ENCODE peak calls at places on chromosomes 5 and 9, in ten cellular contexts. M is left lung, F is fibroblast of the aortic adventitia, X is astrocyte of the spinal cord, W is AG09319, O is PC-9, R is esophagus muscularis mucosa, D is dorsolateral prefrontal cortex, Z is A549, T is GM20000. U is an unnamed sample.

GRCh38 chr5:26942481-26942880 is 95.9 kb downstream of the CDH9 start:
- DNase-seq in T (no peak), D (no peak), F (peak), W (no peak), R (no peak), X (peak), O (no peak), Z (no peak), M (no peak), U (no peak)

GRCh38 chr5:57834829-57835554 is 352.4 kb upstream of the ACTBL2 start:
- DNase-seq in T (no peak), O (no peak), Z (no peak), M (no peak), F (peak), X (peak), W (no peak), D (no peak), R (no peak), U (no peak)

GRCh38 chr5:30581198-30581925 is 612.1 kb upstream of the CDH6 start:
- DNase-seq in R (no peak), O (no peak), F (no peak), T (no peak), Z (no peak), X (peak), M (no peak), D (no peak), W (no peak), U (no peak)

GRCh38 chr5:150277043-150277442 is 12.5 kb downstream of the CAMK2A start:
- DNase-seq in D (no peak), T (no peak), W (no peak), Z (no peak), M (no peak), F (no peak), R (no peak), X (no peak), O (no peak), U (no peak)

GRCh38 chr5:170301901-170302728 is 4.5 kb upstream of the LCP2 start:
- DNase-seq in T (no peak), D (no peak), X (no peak), M (no peak), F (no peak), O (no peak), W (no peak), R (no peak), Z (no peak), U (no peak)

GRCh38 chr5:176954050-176954449 is 52.5 kb downstream of the UIMC1 start:
- DNase-seq in F (no peak), X (no peak), O (no peak), M (no peak), R (no peak), T (no peak), Z (no peak), W (no peak), D (no peak), U (no peak)

GRCh38 chr5:127012933-127013332 is 17.4 kb downstream of the MARCHF3 start:
- DNase-seq in W (no peak), R (no peak), Z (no peak), X (peak), O (no peak), D (no peak), F (peak), T (no peak), M (no peak), U (no peak)

GRCh38 chr5:14396071-14396470 is 185.5 kb upstream of the OTULINL start:
- DNase-seq in X (no peak), T (no peak), D (no peak), F (no peak), M (no peak), R (no peak), W (no peak), Z (no peak), O (no peak), U (no peak)

GRCh38 chr9:13163287-13163686 is 116.2 kb downstream of the MPDZ start:
- DNase-seq in W (no peak), R (no peak), O (no peak), D (no peak), Z (no peak), M (no peak), F (no peak), T (no peak), X (no peak), U (no peak)

GRCh38 chr9:107086460-107086859 is 196.6 kb upstream of the RAD23B start:
- DNase-seq in F (no peak), R (no peak), T (no peak), D (no peak), W (no peak), M (no peak), Z (no peak), O (no peak), X (no peak), U (no peak)

GRCh38 chr9:107090218-107090617 is 192.9 kb upstream of the RAD23B start:
- DNase-seq in R (no peak), T (no peak), M (no peak), D (no peak), O (no peak), X (no peak), F (no peak), Z (no peak), W (no peak), U (no peak)

DNA sequence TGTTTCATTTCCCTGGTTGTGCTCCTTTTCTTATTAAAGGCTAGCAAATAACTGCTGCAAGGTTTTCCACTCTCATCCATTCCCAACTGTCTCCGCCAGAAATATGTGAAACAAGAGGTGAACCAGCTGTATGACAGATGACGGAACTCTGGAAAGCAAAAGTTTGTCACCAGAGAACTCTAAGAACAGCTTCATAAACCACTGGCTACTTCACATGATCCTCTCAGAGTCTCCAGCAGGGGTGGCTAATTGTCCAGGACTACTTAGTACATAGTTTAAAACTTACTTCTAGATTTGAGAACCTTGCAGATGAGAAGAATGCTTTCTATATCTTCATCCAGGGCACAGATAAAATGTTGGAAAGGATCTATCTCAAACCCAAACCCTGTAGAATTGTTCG is 195.8 kb upstream of the RAD23B start:
- DNase-seq in X (no peak), T (no peak), Z (no peak), R (no peak), M (no peak), D (no peak), F (peak), W (no peak), O (no peak), U (no peak)
- TF ChIP-seq CTCF in X (no peak), T (no peak), Z (no peak), R (no peak), M (no peak), D (no peak), F (peak), W (no peak), O (no peak), U (no peak)

DNA sequence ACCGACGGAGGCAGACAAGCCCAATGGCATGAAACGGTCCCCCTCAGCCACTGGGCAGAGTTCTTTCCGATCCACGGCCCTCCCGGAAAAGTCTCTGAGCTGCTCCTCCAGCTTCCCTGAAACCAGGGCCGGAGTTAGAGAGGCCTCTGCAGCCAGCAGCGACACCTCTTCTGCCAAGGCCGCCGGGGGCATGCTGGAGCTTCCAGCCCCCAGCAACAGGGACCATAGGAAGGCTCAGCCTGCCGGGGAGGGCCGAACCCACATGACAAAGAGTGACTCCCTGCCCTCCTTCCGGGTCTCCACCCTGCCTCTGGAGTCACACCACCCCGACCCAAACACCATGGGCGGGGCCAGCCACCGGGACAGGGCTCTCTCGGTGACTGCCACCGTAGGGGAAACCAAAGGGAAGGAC is 30.1 kb downstream of the CD180 start:
- DNase-seq in F (no peak), O (no peak), M (peak), T (peak), R (no peak), W (no peak), Z (peak), X (no peak), D (no peak), U (peak)
- TF ChIP-seq CTCF in F (no peak), O (no peak), M (no peak), T (no peak), R (no peak), W (no peak), Z (peak), X (no peak), D (no peak), U (no peak)

GRCh38 chr9:101543098-101543735 is 9.6 kb downstream of the RNF20 start:
- DNase-seq in T (no peak), Z (no peak), F (no peak), O (no peak), W (no peak), X (no peak), M (peak), D (no peak), R (no peak), U (no peak)
- TF ChIP-seq CTCF in T (no peak), Z (no peak), F (no peak), O (no peak), W (no peak), X (no peak), M (no peak), D (no peak), R (no peak), U (no peak)

DNA sequence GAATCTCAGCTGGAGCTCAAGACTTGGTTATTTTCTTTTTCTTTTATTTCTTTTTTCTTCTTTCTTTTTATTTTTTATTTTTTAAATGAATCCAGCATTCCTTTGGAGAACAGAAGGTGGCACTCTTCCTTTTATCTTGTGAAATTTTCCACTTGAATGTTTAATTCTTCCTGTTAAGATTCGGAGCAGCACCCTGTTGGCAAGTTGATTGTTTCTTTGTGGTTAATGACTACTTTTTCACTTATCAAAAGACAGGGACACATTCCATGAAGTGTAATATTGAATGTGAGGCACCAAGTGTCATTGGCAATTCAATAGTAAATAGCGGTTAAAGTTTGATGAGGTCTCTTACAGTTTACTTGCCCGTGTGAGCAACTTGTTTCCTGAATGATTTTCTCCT is 240.5 kb upstream of the CHD1 start:
- DNase-seq in R (no peak), F (peak), D (no peak), O (no peak), X (peak), T (no peak), W (no peak), Z (no peak), M (no peak), U (no peak)
- TF ChIP-seq CTCF in R (no peak), F (no peak), D (peak), O (peak), X (peak), T (no peak), W (no peak), Z (peak), M (no peak), U (no peak)

GRCh38 chr5:43017438-43017820 is 22.7 kb downstream of the ANXA2R start:
- DNase-seq in W (no peak), T (no peak), R (no peak), D (no peak), M (peak), F (no peak), X (no peak), Z (no peak), O (no peak), U (no peak)

GRCh38 chr5:43020294-43020711 is 19.8 kb downstream of the ANXA2R start:
- DNase-seq in R (no peak), D (no peak), M (no peak), T (no peak), X (no peak), O (no peak), Z (no peak), W (no peak), F (no peak), U (no peak)

GRCh38 chr5:43019293-43019614 is 20.9 kb downstream of the ANXA2R start:
- DNase-seq in F (no peak), Z (no peak), W (no peak), R (no peak), O (no peak), X (peak), D (no peak), T (no peak), M (peak), U (no peak)

GRCh38 chr5:43016217-43016779 is 23.8 kb downstream of the ANXA2R start:
- DNase-seq in O (no peak), R (no peak), X (no peak), Z (no peak), F (no peak), D (no peak), W (no peak), M (no peak), T (no peak), U (no peak)

DNA sequence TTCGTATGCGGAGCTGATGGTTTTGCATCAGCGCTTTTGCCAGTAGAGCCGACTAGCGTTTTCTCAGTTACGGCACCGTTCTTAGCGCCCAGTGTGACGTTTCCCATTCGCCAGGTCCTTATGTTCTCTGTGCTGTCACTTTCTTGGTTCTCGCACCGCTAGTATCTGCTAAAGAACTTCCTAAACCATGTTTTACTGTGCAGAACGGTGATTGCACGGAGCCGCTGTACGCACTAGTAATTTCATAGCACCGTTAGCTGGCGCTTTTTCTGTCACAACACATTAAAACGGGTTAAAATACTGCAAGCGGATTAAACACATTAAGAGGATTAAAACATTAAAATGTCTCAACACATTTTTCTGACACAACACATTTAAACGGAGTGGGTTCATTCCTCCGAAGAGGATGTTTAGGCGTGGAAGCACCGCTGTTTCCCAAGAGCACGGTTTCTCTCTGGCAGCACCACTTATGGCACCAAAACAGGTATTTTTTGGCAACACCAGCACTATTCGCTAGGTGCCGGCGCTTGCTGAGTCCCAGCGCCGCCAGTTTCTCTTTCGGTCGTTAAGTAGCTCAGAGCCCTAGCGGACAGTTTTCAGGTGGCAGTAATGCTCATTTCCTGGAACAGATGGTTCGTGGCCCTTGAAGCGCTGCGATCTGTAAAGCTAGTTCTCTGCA is 20.4 kb downstream of the ANXA2R start:
- DNase-seq in R (no peak), W (no peak), O (peak), Z (peak), D (no peak), T (peak), F (peak), M (peak), X (peak), U (peak)
- TF ChIP-seq CTCF in R (no peak), W (peak), O (peak), Z (no peak), D (peak), T (no peak), F (peak), M (peak), X (peak), U (no peak)

DNA sequence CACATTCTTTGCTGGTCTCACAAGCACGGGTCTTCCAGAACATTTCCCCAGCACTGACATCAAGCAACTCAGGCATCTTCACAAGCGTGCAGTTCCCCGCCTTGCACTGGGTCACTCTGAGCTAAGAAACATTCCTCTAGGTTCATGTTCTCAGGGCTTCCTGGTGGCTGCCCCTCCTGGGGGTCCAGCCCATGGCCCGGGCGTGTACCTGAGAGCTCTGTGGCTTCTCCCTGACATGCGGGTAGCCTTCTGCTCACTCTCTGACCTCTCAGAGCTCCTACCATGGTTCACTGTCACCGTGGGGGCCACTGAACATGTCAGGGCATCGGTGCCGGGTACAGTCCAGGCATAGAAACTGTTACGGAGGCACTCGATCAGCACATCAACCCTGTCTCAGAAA is 87.5 kb downstream of the OLFM1 start:
- DNase-seq in F (no peak), T (no peak), M (peak), R (no peak), O (no peak), W (no peak), D (no peak), Z (no peak), X (no peak), U (no peak)
- TF ChIP-seq CTCF in F (no peak), T (no peak), M (no peak), R (no peak), O (no peak), W (no peak), D (no peak), Z (no peak), X (no peak), U (no peak)

DNA sequence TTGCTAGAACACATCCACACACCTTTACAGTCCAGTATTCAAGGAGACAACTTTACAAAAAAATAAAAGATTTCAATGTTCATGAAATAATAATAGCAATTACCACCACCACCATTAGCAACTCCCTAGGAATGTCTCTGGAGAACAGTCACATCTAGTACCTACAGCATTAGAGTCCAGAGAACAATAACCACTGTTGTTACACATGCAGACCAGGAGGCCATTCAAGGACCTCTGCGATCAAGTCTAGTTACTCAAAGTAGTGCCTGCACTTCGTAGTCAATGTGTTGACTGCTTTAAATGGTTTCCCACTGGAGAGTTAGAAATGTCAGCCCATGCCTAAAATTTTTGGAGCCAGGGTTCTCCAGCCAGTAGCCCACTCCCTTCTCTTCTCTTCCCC is 244.4 kb downstream of the DEPDC1B start:
- DNase-seq in M (no peak), W (no peak), R (no peak), T (no peak), X (no peak), O (no peak), Z (no peak), F (no peak), D (no peak), U (no peak)
- TF ChIP-seq CTCF in M (no peak), W (no peak), R (no peak), T (no peak), X (no peak), O (no peak), Z (no peak), F (no peak), D (no peak), U (no peak)

GRCh38 chr5:173395257-173395932 is 67.2 kb upstream of the STC2 start:
- DNase-seq in Z (peak), D (no peak), F (peak), T (no peak), O (no peak), X (peak), M (no peak), R (no peak), W (no peak), U (no peak)
- TF ChIP-seq CTCF in Z (no peak), D (no peak), F (peak), T (no peak), O (peak), X (peak), M (no peak), R (peak), W (peak), U (no peak)

U was measured in activated B cell treated with CpG ODN at 0.5 μM for 24 hours.